ENCODE peak calls at places on chromosomes 2 and 18, in six cellular contexts. O is HEK293T; L is lower leg skin; G is activated CD4-positive, alpha-beta T cell treated with anti-CD3 and anti-CD28 coated beads for 36 hours; I is amygdala; U is stimulated activated CD4-positive, alpha-beta T cell treated with anti-CD3 and anti-CD28 coated beads, Interleukin-15, amount 100 ng/mL, for 24 hours. J is an unnamed sample.

GRCh38 chr2:48589170-48589767 is 28.4 kb upstream of the GTF2A1L start:
- DNase-seq in L (no peak), I (no peak), G (peak), O (peak), U (peak), J (no peak)

GRCh38 chr2:240133401-240133800 is 2.7 kb downstream of the COPS9 start:
- DNase-seq in L (no peak), U (no peak), G (no peak), O (no peak), I (no peak), J (no peak)

GRCh38 chr2:33497177-33497787 is 20.8 kb downstream of the RASGRP3 start:
- DNase-seq in O (no peak), I (no peak), G (no peak), U (no peak), L (no peak), J (no peak)

GRCh38 chr2:140747097-140747496 is 1383.7 kb downstream of the LRP1B start:
- DNase-seq in U (no peak), O (no peak), G (no peak), L (no peak), I (no peak), J (no peak)

GRCh38 chr2:11026286-11026921 is 114.7 kb downstream of the KCNF1 start:
- DNase-seq in U (no peak), O (no peak), G (no peak), L (no peak), I (no peak), J (no peak)

GRCh38 chr18:54119524-54120019 is 104.9 kb downstream of the MBD2 start:
- DNase-seq in U (peak), L (peak), I (no peak), O (peak), G (peak), J (no peak)

GRCh38 chr18:62607302-62607701 is 84.5 kb downstream of the ZCCHC2 start:
- DNase-seq in O (no peak), U (no peak), I (no peak), G (no peak), L (no peak), J (no peak)

GRCh38 chr2:46325178-46325928 is 28.1 kb downstream of the EPAS1 start:
- DNase-seq in O (no peak), I (no peak), L (no peak), U (no peak), G (no peak), J (no peak)

GRCh38 chr2:238868616-238869292 is 20.9 kb downstream of the TWIST2 start:
- DNase-seq in O (no peak), U (no peak), G (no peak), L (peak), I (no peak), J (no peak)

GRCh38 chr2:222952204-222952603 is 91.4 kb downstream of the ACSL3 start:
- DNase-seq in I (no peak), U (no peak), L (no peak), G (no peak), O (no peak), J (no peak)

GRCh38 chr2:119261498-119262225 is 38.0 kb downstream of the STEAP3 start:
- DNase-seq in O (no peak), L (no peak), U (no peak), G (no peak), I (no peak), J (no peak)

GRCh38 chr2:164960159-164960558 is 4.8 kb upstream of the SLC38A11 start:
- DNase-seq in I (no peak), U (no peak), L (no peak), O (no peak), G (no peak), J (no peak)

GRCh38 chr2:138373993-138374408 is 127.6 kb upstream of the SPOPL start:
- DNase-seq in I (no peak), U (no peak), L (no peak), G (peak), O (peak), J (no peak)

GRCh38 chr2:128166954-128167353 is 76.0 kb downstream of the UGGT1 start:
- DNase-seq in U (no peak), L (no peak), I (no peak), O (no peak), G (no peak), J (no peak)

GRCh38 chr2:25078171-25079049 is 36.5 kb downstream of the EFR3B start:
- DNase-seq in L (no peak), O (peak), G (no peak), I (no peak), U (no peak), J (no peak)

GRCh38 chr2:10478298-10478625 is 30.1 kb upstream of the ODC1 start:
- DNase-seq in I (no peak), L (no peak), G (no peak), U (no peak), O (no peak), J (no peak)

GRCh38 chr2:238684362-238685326 is 163.2 kb upstream of the TWIST2 start:
- DNase-seq in U (peak), L (peak), O (no peak), G (peak), I (no peak), J (peak)

GRCh38 chr2:230668184-230668938 is 44.3 kb upstream of the CAB39 start:
- DNase-seq in U (peak), L (no peak), I (no peak), O (no peak), G (peak), J (no peak)

GRCh38 chr2:152600698-152601097 is 116.6 kb downstream of the PRPF40A start:
- DNase-seq in L (no peak), U (no peak), G (no peak), I (no peak), O (no peak), J (no peak)

GRCh38 chr2:219433666-219434467 is 776 bp upstream of the SPEG start:
- DNase-seq in I (no peak), G (peak), L (no peak), U (peak), O (peak), J (no peak)

GRCh38 chr18:43572165-43572564 is 294.9 kb upstream of the SYT4 start:
- DNase-seq in I (no peak), O (no peak), L (no peak), U (no peak), G (no peak), J (no peak)

GRCh38 chr18:49161627-49162026 is 210.9 kb upstream of the SMAD7 start:
- DNase-seq in U (peak), O (no peak), G (peak), L (no peak), I (no peak), J (no peak)

GRCh38 chr18:49601211-49601610 is 39.4 kb downstream of the LIPG start:
- DNase-seq in L (no peak), O (no peak), I (no peak), U (no peak), G (no peak), J (no peak)